ENCODE peak calls at places on chromosomes 13 and 19, in eight cellular contexts. R is NCI-H1694, T is tibial artery, S is M059J, U is heart right ventricle, Y is fibroblast of the aortic adventitia, G is RWPE1, I is RCC 7860. V is an unnamed sample.

GRCh38 chr19:32908641-32909190 is 39.1 kb upstream of the SLC7A9 start:
- DNase-seq in R (no peak), T (no peak), S (no peak), U (no peak), Y (no peak), G (no peak), I (no peak), V (no peak)

GRCh38 chr19:860481-861098 is 1.1 kb downstream of the CFD start:
- DNase-seq in R (peak; percentile 25), T (peak; percentile 84), S (peak; percentile 55), U (peak; percentile 75), Y (peak; percentile 67), G (peak; percentile 56), I (peak; percentile 50), V (no peak)

GRCh38 chr13:30165791-30166190 is 141.6 kb downstream of the KATNAL1 start:
- DNase-seq in R (no peak), T (peak; percentile 61), S (peak; percentile 9), U (no peak), Y (peak; percentile 43), G (no peak), I (no peak), V (no peak)

GRCh38 chr13:31334994-31335549 is 135.3 kb downstream of the B3GLCT start:
- DNase-seq in R (no peak), T (no peak), S (no peak), U (no peak), Y (no peak), G (no peak), I (no peak), V (no peak)

GRCh38 chr13:44768775-44769578 is 192.8 kb upstream of the TSC22D1 start:
- DNase-seq in R (no peak), T (no peak), S (peak; percentile 6), U (no peak), Y (peak; percentile 59), G (no peak), I (no peak), V (no peak)

GRCh38 chr13:20902438-20903163 is at the start of gene XPO4:
- DNase-seq in R (peak; percentile 37), T (peak; percentile 86), S (peak; percentile 71), U (peak; percentile 83), Y (peak; percentile 66), G (peak; percentile 74), I (peak; percentile 38), V (no peak)

GRCh38 chr13:30026093-30026492 is 175.7 kb upstream of the UBL3 start:
- DNase-seq in R (no peak), T (no peak), S (peak; percentile 85), U (no peak), Y (peak; percentile 84), G (no peak), I (peak; percentile 53), V (no peak)

GRCh38 chr13:24842533-24843278 is 78.7 kb downstream of the RNF17 start:
- DNase-seq in R (no peak), T (no peak), S (peak; percentile 3), U (no peak), Y (no peak), G (peak; percentile 27), I (peak; percentile 33), V (no peak)

GRCh38 chr13:78655007-78655406 is 3.9 kb downstream of the OBI1 start:
- DNase-seq in R (no peak), T (no peak), S (no peak), U (no peak), Y (no peak), G (no peak), I (no peak), V (no peak)

GRCh38 chr13:48437381-48437780 is 24.5 kb upstream of the LPAR6 start:
- DNase-seq in R (no peak), T (peak; percentile 93), S (no peak), U (peak; percentile 73), Y (peak; percentile 92), G (no peak), I (no peak), V (no peak)

GRCh38 chr13:111895896-111896821 is 170.8 kb upstream of the SOX1 start:
- DNase-seq in R (no peak), T (peak; percentile 48), S (no peak), U (no peak), Y (no peak), G (no peak), I (no peak), V (no peak)

GRCh38 chr13:80884031-80884785 is 543.3 kb upstream of the SPRY2 start:
- DNase-seq in R (no peak), T (no peak), S (no peak), U (no peak), Y (no peak), G (no peak), I (no peak), V (no peak)

GRCh38 chr13:22717036-22717435 is 463.7 kb upstream of the SGCG start:
- DNase-seq in R (no peak), T (no peak), S (no peak), U (no peak), Y (no peak), G (no peak), I (no peak), V (no peak)

GRCh38 chr19:37519890-37520289 is 13.2 kb downstream of the ZNF793 start:
- DNase-seq in R (no peak), T (no peak), S (peak; percentile 88), U (no peak), Y (no peak), G (peak; percentile 16), I (peak; percentile 47), V (no peak)

GRCh38 chr13:80100636-80101035 is 240.3 kb downstream of the SPRY2 start:
- DNase-seq in R (no peak), T (no peak), S (no peak), U (no peak), Y (peak; percentile 11), G (no peak), I (no peak), V (no peak)

GRCh38 chr19:55196803-55197202 is 12.5 kb downstream of the PTPRH start:
- DNase-seq in R (no peak), T (no peak), S (peak; percentile 37), U (no peak), Y (no peak), G (no peak), I (no peak), V (no peak)

GRCh38 chr13:59635591-59635990 is 528.1 kb downstream of the DIAPH3 start:
- DNase-seq in R (no peak), T (no peak), S (no peak), U (no peak), Y (no peak), G (no peak), I (no peak), V (no peak)

GRCh38 chr13:31261241-31261640 is 61.5 kb downstream of the B3GLCT start:
- DNase-seq in R (no peak), T (no peak), S (peak; percentile 4), U (no peak), Y (no peak), G (no peak), I (no peak), V (no peak)

GRCh38 chr19:47389150-47389556 is 30.2 kb downstream of the MEIS3 start:
- DNase-seq in R (no peak), T (no peak), S (no peak), U (no peak), Y (no peak), G (no peak), I (no peak), V (no peak)

GRCh38 chr13:107838592-107839161 is 376.7 kb downstream of the LIG4 start:
- DNase-seq in R (no peak), T (no peak), S (no peak), U (no peak), Y (no peak), G (no peak), I (no peak), V (no peak)

GRCh38 chr13:23574421-23574820 is 4.2 kb downstream of the TNFRSF19 start:
- DNase-seq in R (no peak), T (no peak), S (no peak), U (no peak), Y (no peak), G (no peak), I (no peak), V (no peak)

GRCh38 chr13:100987993-100988392 is 313.4 kb upstream of the TMTC4 start:
- DNase-seq in R (no peak), T (no peak), S (peak; percentile 8), U (no peak), Y (peak; percentile 62), G (no peak), I (no peak), V (no peak)

GRCh38 chr13:30737511-30738342 is 2.4 kb downstream of the ALOX5AP start:
- DNase-seq in R (no peak), T (no peak), S (no peak), U (no peak), Y (no peak), G (no peak), I (no peak), V (no peak)

GRCh38 chr19:51136891-51137551 is 5.1 kb upstream of the SIGLEC7 start:
- DNase-seq in R (no peak), T (peak; percentile 71), S (no peak), U (no peak), Y (no peak), G (no peak), I (no peak), V (no peak)

GRCh38 chr13:30355405-30355741 is 48.0 kb upstream of the KATNAL1 start:
- DNase-seq in R (no peak), T (no peak), S (no peak), U (peak; percentile 37), Y (no peak), G (no peak), I (no peak), V (no peak)

GRCh38 chr19:36460046-36460445 is 29.3 kb downstream of the ZNF566 start:
- DNase-seq in R (no peak), T (no peak), S (peak; percentile 33), U (no peak), Y (peak; percentile 11), G (no peak), I (no peak), V (no peak)

GRCh38 chr13:110168999-110169933 is 137.7 kb downstream of the COL4A1 start:
- DNase-seq in R (no peak), T (no peak), S (no peak), U (no peak), Y (no peak), G (no peak), I (no peak), V (no peak)

GRCh38 chr19:13763300-13763699 is 1.0 kb upstream of the MRI1 start:
- DNase-seq in R (no peak), T (no peak), S (no peak), U (no peak), Y (no peak), G (no peak), I (no peak), V (no peak)

GRCh38 chr19:16036397-16036925 is 39.8 kb upstream of the TPM4 start:
- DNase-seq in R (no peak), T (no peak), S (no peak), U (no peak), Y (no peak), G (no peak), I (no peak), V (no peak)

GRCh38 chr13:66509176-66509575 is 721.0 kb downstream of the PCDH9 start:
- DNase-seq in R (no peak), T (no peak), S (no peak), U (no peak), Y (no peak), G (no peak), I (no peak), V (no peak)

GRCh38 chr19:1864480-1865171 is 1.2 kb upstream of the KLF16 start:
- DNase-seq in R (no peak), T (no peak), S (peak; percentile 56), U (peak; percentile 82), Y (peak; percentile 45), G (no peak), I (peak; percentile 53), V (no peak)

GRCh38 chr19:22622020-22622419 is 12.1 kb upstream of the ZNF492 start:
- DNase-seq in R (no peak), T (no peak), S (no peak), U (no peak), Y (no peak), G (no peak), I (no peak), V (no peak)